ENCODE peak calls at places on chromosomes 12 and 14, in six cellular contexts. One of them, this sample, is unnamed.

GRCh38 chr12:43072431-43072830 is 479.6 kb downstream of the ADAMTS20 start:
- DNase-seq in cardiac muscle cell: no peak
- DNase-seq in mesenchymal stem cell: no peak
- DNase-seq in heart left ventricle: no peak
- DNase-seq in anterior cingulate cortex: no peak
- DNase-seq in fibroblast of the conjunctiva: no peak
- DNase-seq in this sample: no peak

GRCh38 chr12:123369209-123369608 is 4.6 kb upstream of the SBNO1 start:
- DNase-seq in anterior cingulate cortex: no peak
- DNase-seq in mesenchymal stem cell: no peak
- DNase-seq in heart left ventricle: no peak
- DNase-seq in fibroblast of the conjunctiva: no peak
- DNase-seq in cardiac muscle cell: no peak
- DNase-seq in this sample: no peak

GRCh38 chr12:123242083-123242904 is 9.1 kb downstream of the MTRFR start:
- DNase-seq in anterior cingulate cortex: no peak
- DNase-seq in heart left ventricle: no peak
- DNase-seq in mesenchymal stem cell: no peak
- DNase-seq in fibroblast of the conjunctiva: no peak
- DNase-seq in cardiac muscle cell: no peak
- DNase-seq in this sample: no peak

GRCh38 chr12:5537771-5538170 is 105.9 kb downstream of the NTF3 start:
- DNase-seq in heart left ventricle: no peak
- DNase-seq in anterior cingulate cortex: no peak
- DNase-seq in mesenchymal stem cell: no peak
- DNase-seq in fibroblast of the conjunctiva: no peak
- DNase-seq in cardiac muscle cell: no peak
- DNase-seq in this sample: no peak

GRCh38 chr12:96578526-96579125 is 89.2 kb downstream of the CFAP54 start:
- DNase-seq in heart left ventricle: no peak
- DNase-seq in mesenchymal stem cell: peak
- DNase-seq in anterior cingulate cortex: no peak
- DNase-seq in cardiac muscle cell: peak
- DNase-seq in fibroblast of the conjunctiva: peak
- DNase-seq in this sample: peak

GRCh38 chr12:66776974-66777373 is 98.1 kb upstream of the GRIP1 start:
- DNase-seq in fibroblast of the conjunctiva: no peak
- DNase-seq in mesenchymal stem cell: no peak
- DNase-seq in anterior cingulate cortex: no peak
- DNase-seq in cardiac muscle cell: no peak
- DNase-seq in heart left ventricle: no peak
- DNase-seq in this sample: no peak

GRCh38 chr14:92539419-92539818 is 25.8 kb downstream of the RIN3 start:
- DNase-seq in anterior cingulate cortex: no peak
- DNase-seq in fibroblast of the conjunctiva: no peak
- DNase-seq in mesenchymal stem cell: no peak
- DNase-seq in heart left ventricle: no peak
- DNase-seq in cardiac muscle cell: no peak
- DNase-seq in this sample: no peak

GRCh38 chr12:22899184-22899583 is 274.2 kb downstream of the ETNK1 start:
- DNase-seq in cardiac muscle cell: no peak
- DNase-seq in mesenchymal stem cell: no peak
- DNase-seq in fibroblast of the conjunctiva: no peak
- DNase-seq in heart left ventricle: no peak
- DNase-seq in anterior cingulate cortex: no peak
- DNase-seq in this sample: no peak

GRCh38 chr12:39467432-39467870 is 24.5 kb upstream of the KIF21A start:
- DNase-seq in heart left ventricle: no peak
- DNase-seq in anterior cingulate cortex: no peak
- DNase-seq in cardiac muscle cell: peak
- DNase-seq in fibroblast of the conjunctiva: no peak
- DNase-seq in mesenchymal stem cell: peak
- DNase-seq in this sample: no peak

GRCh38 chr12:62840311-62840710 is 94.6 kb downstream of the PPM1H start:
- DNase-seq in cardiac muscle cell: peak
- DNase-seq in fibroblast of the conjunctiva: no peak
- DNase-seq in anterior cingulate cortex: no peak
- DNase-seq in heart left ventricle: no peak
- DNase-seq in mesenchymal stem cell: no peak
- DNase-seq in this sample: no peak

GRCh38 chr12:2834581-2835491 is at the start of gene NRIP2:
- DNase-seq in heart left ventricle: peak
- DNase-seq in cardiac muscle cell: peak
- DNase-seq in fibroblast of the conjunctiva: peak
- DNase-seq in mesenchymal stem cell: peak
- DNase-seq in anterior cingulate cortex: peak
- DNase-seq in this sample: peak

GRCh38 chr12:21602774-21603173 is 1.9 kb downstream of the GYS2 start:
- DNase-seq in cardiac muscle cell: no peak
- DNase-seq in anterior cingulate cortex: no peak
- DNase-seq in mesenchymal stem cell: no peak
- DNase-seq in heart left ventricle: no peak
- DNase-seq in fibroblast of the conjunctiva: no peak
- DNase-seq in this sample: no peak

GRCh38 chr12:78060186-78060585 is 229.5 kb downstream of the NAV3 start:
- DNase-seq in mesenchymal stem cell: peak
- DNase-seq in heart left ventricle: no peak
- DNase-seq in fibroblast of the conjunctiva: peak
- DNase-seq in cardiac muscle cell: peak
- DNase-seq in anterior cingulate cortex: no peak
- DNase-seq in this sample: no peak

GRCh38 chr12:129719426-129719825 is 184.4 kb downstream of the TMEM132D start:
- DNase-seq in anterior cingulate cortex: no peak
- DNase-seq in heart left ventricle: no peak
- DNase-seq in cardiac muscle cell: no peak
- DNase-seq in fibroblast of the conjunctiva: no peak
- DNase-seq in mesenchymal stem cell: no peak
- DNase-seq in this sample: no peak

GRCh38 chr12:49904601-49905000 is 901 bp upstream of the FAIM2 start:
- DNase-seq in cardiac muscle cell: no peak
- DNase-seq in fibroblast of the conjunctiva: no peak
- DNase-seq in heart left ventricle: no peak
- DNase-seq in anterior cingulate cortex: no peak
- DNase-seq in mesenchymal stem cell: no peak
- DNase-seq in this sample: no peak

GRCh38 chr12:95790025-95790911 is at the start of gene NTN4:
- DNase-seq in mesenchymal stem cell: peak
- DNase-seq in heart left ventricle: peak
- DNase-seq in cardiac muscle cell: peak
- DNase-seq in anterior cingulate cortex: peak
- DNase-seq in fibroblast of the conjunctiva: no peak
- DNase-seq in this sample: no peak

GRCh38 chr12:132597333-132598283 is 12.8 kb downstream of the LRCOL1 start:
- DNase-seq in cardiac muscle cell: peak
- DNase-seq in anterior cingulate cortex: no peak
- DNase-seq in heart left ventricle: no peak
- DNase-seq in mesenchymal stem cell: peak
- DNase-seq in fibroblast of the conjunctiva: peak
- DNase-seq in this sample: no peak

GRCh38 chr12:32377344-32378000 is 21.9 kb upstream of the FGD4 start:
- DNase-seq in fibroblast of the conjunctiva: no peak
- DNase-seq in anterior cingulate cortex: no peak
- DNase-seq in mesenchymal stem cell: no peak
- DNase-seq in cardiac muscle cell: peak
- DNase-seq in heart left ventricle: no peak
- DNase-seq in this sample: no peak

GRCh38 chr12:27333311-27334009 is 824 bp downstream of the BMAL2 start:
- DNase-seq in mesenchymal stem cell: peak
- DNase-seq in heart left ventricle: peak
- DNase-seq in anterior cingulate cortex: peak
- DNase-seq in cardiac muscle cell: no peak
- DNase-seq in fibroblast of the conjunctiva: no peak
- DNase-seq in this sample: no peak

GRCh38 chr14:74478996-74479635 is 14.0 kb downstream of the NPC2 start:
- DNase-seq in fibroblast of the conjunctiva: no peak
- DNase-seq in mesenchymal stem cell: peak
- DNase-seq in heart left ventricle: no peak
- DNase-seq in anterior cingulate cortex: no peak
- DNase-seq in cardiac muscle cell: peak
- DNase-seq in this sample: no peak

GRCh38 chr12:52307836-52308806 is 13.1 kb downstream of the KRT83 start:
- DNase-seq in anterior cingulate cortex: peak
- DNase-seq in cardiac muscle cell: peak
- DNase-seq in fibroblast of the conjunctiva: no peak
- DNase-seq in heart left ventricle: peak
- DNase-seq in mesenchymal stem cell: peak
- DNase-seq in this sample: no peak

GRCh38 chr14:95313707-95314106 is 6.0 kb downstream of the CLMN start:
- DNase-seq in heart left ventricle: peak
- DNase-seq in cardiac muscle cell: peak
- DNase-seq in fibroblast of the conjunctiva: peak
- DNase-seq in anterior cingulate cortex: peak
- DNase-seq in mesenchymal stem cell: peak
- DNase-seq in this sample: no peak

GRCh38 chr14:93160353-93160801 is 24.3 kb downstream of the MOAP1 start:
- DNase-seq in fibroblast of the conjunctiva: no peak
- DNase-seq in mesenchymal stem cell: no peak
- DNase-seq in cardiac muscle cell: peak
- DNase-seq in heart left ventricle: no peak
- DNase-seq in anterior cingulate cortex: no peak
- DNase-seq in this sample: no peak

GRCh38 chr12:110039085-110039807 is 9.1 kb downstream of the C12orf76 start:
- DNase-seq in fibroblast of the conjunctiva: peak
- DNase-seq in cardiac muscle cell: peak
- DNase-seq in heart left ventricle: no peak
- DNase-seq in mesenchymal stem cell: peak
- DNase-seq in anterior cingulate cortex: no peak
- DNase-seq in this sample: peak

GRCh38 chr12:45547132-45547531 is 182.4 kb upstream of the ARID2 start:
- DNase-seq in anterior cingulate cortex: no peak
- DNase-seq in heart left ventricle: no peak
- DNase-seq in fibroblast of the conjunctiva: no peak
- DNase-seq in mesenchymal stem cell: no peak
- DNase-seq in cardiac muscle cell: no peak
- DNase-seq in this sample: no peak

GRCh38 chr12:11085419-11085818 is 6.7 kb downstream of the TAS2R43 start:
- DNase-seq in heart left ventricle: no peak
- DNase-seq in mesenchymal stem cell: no peak
- DNase-seq in fibroblast of the conjunctiva: no peak
- DNase-seq in cardiac muscle cell: no peak
- DNase-seq in anterior cingulate cortex: no peak
- DNase-seq in this sample: no peak

GRCh38 chr12:67434653-67435375 is 165.7 kb downstream of the CAND1 start:
- DNase-seq in mesenchymal stem cell: peak
- DNase-seq in heart left ventricle: no peak
- DNase-seq in cardiac muscle cell: peak
- DNase-seq in fibroblast of the conjunctiva: peak
- DNase-seq in anterior cingulate cortex: no peak
- DNase-seq in this sample: peak

GRCh38 chr14:92317511-92317910 is 5.5 kb upstream of the SLC24A4 start:
- DNase-seq in cardiac muscle cell: peak
- DNase-seq in heart left ventricle: no peak
- DNase-seq in fibroblast of the conjunctiva: no peak
- DNase-seq in mesenchymal stem cell: peak
- DNase-seq in anterior cingulate cortex: no peak
- DNase-seq in this sample: peak

GRCh38 chr12:91889970-91890369 is 255.7 kb downstream of the BTG1 start:
- DNase-seq in mesenchymal stem cell: no peak
- DNase-seq in heart left ventricle: no peak
- DNase-seq in fibroblast of the conjunctiva: no peak
- DNase-seq in cardiac muscle cell: no peak
- DNase-seq in anterior cingulate cortex: no peak
- DNase-seq in this sample: no peak

GRCh38 chr12:13587721-13588389 is 391.3 kb downstream of the EMP1 start:
- DNase-seq in fibroblast of the conjunctiva: no peak
- DNase-seq in cardiac muscle cell: no peak
- DNase-seq in anterior cingulate cortex: no peak
- DNase-seq in mesenchymal stem cell: no peak
- DNase-seq in heart left ventricle: no peak
- DNase-seq in this sample: no peak